ENCODE peak calls at places on chromosomes 7 and 10, in ten cellular contexts. K is GM12865, Y is tibial nerve, P is fibroblast of mammary gland, M is AG10803, C is right atrium auricular region, N is epithelial cell of esophagus, U is heart left ventricle, V is endothelial cell of umbilical vein, E is LNCaP clone FGC. R is an unnamed sample.

GRCh38 chr7:94396044-94396443 is 1.3 kb downstream of the COL1A2 start:
- DNase-seq in K (no peak), Y (peak), P (peak), M (peak), C (no peak), N (no peak), U (no peak), V (no peak), E (no peak), R (no peak)

GRCh38 chr10:59242991-59243390 is 66.5 kb downstream of the PHYHIPL start:
- DNase-seq in K (no peak), Y (no peak), P (no peak), M (no peak), C (no peak), N (no peak), U (no peak), V (no peak), E (no peak), R (no peak)

GRCh38 chr7:11461999-11462398 is 370.0 kb downstream of the THSD7A start:
- DNase-seq in K (no peak), Y (no peak), P (no peak), M (no peak), C (no peak), N (no peak), U (no peak), V (no peak), E (no peak), R (no peak)

GRCh38 chr7:35548291-35548690 is 146.6 kb downstream of the HERPUD2 start:
- DNase-seq in K (no peak), Y (no peak), P (no peak), M (no peak), C (peak), N (no peak), U (no peak), V (no peak), E (no peak), R (no peak)

GRCh38 chr10:75407716-75408511 is 6.3 kb upstream of the ZNF503 start:
- DNase-seq in K (no peak), Y (no peak), P (peak), M (peak), C (peak), N (peak), U (peak), V (no peak), E (no peak), R (no peak)

GRCh38 chr7:150322833-150323681 is at the start of the genes ACTR3C and LRRC61:
- DNase-seq in K (peak), Y (no peak), P (no peak), M (no peak), C (no peak), N (peak), U (no peak), V (no peak), E (no peak), R (peak)

GRCh38 chr10:125117941-125118630 is 42.3 kb downstream of the CTBP2 start:
- DNase-seq in K (no peak), Y (no peak), P (peak), M (peak), C (no peak), N (no peak), U (peak), V (peak), E (peak), R (no peak)

GRCh38 chr10:97722980-97723379 is 9.4 kb downstream of the MARVELD1 start:
- DNase-seq in K (no peak), Y (no peak), P (no peak), M (no peak), C (no peak), N (peak), U (no peak), V (no peak), E (no peak), R (no peak)

GRCh38 chr7:95101422-95101821 is 194.0 kb downstream of the PPP1R9A start:
- DNase-seq in K (no peak), Y (no peak), P (no peak), M (no peak), C (no peak), N (no peak), U (no peak), V (no peak), E (no peak), R (no peak)

GRCh38 chr7:82441916-82442478 is 1.6 kb downstream of the CACNA2D1 start:
- DNase-seq in K (no peak), Y (no peak), P (peak), M (peak), C (no peak), N (peak), U (no peak), V (peak), E (no peak), R (no peak)

GRCh38 chr10:122290334-122290733 is 19.2 kb downstream of the BTBD16 start:
- DNase-seq in K (no peak), Y (no peak), P (peak), M (no peak), C (no peak), N (peak), U (no peak), V (no peak), E (no peak), R (no peak)

GRCh38 chr10:20237091-20237570 is 420.9 kb downstream of the PLXDC2 start:
- DNase-seq in K (no peak), Y (no peak), P (no peak), M (no peak), C (no peak), N (no peak), U (no peak), V (no peak), E (no peak), R (no peak)

GRCh38 chr10:20233423-20233822 is 417.2 kb downstream of the PLXDC2 start:
- DNase-seq in K (no peak), Y (no peak), P (no peak), M (no peak), C (no peak), N (no peak), U (no peak), V (no peak), E (no peak), R (no peak)

GRCh38 chr10:20228748-20229147 is 412.5 kb downstream of the PLXDC2 start:
- DNase-seq in K (no peak), Y (no peak), P (no peak), M (no peak), C (no peak), N (no peak), U (no peak), V (no peak), E (no peak), R (no peak)

DNA sequence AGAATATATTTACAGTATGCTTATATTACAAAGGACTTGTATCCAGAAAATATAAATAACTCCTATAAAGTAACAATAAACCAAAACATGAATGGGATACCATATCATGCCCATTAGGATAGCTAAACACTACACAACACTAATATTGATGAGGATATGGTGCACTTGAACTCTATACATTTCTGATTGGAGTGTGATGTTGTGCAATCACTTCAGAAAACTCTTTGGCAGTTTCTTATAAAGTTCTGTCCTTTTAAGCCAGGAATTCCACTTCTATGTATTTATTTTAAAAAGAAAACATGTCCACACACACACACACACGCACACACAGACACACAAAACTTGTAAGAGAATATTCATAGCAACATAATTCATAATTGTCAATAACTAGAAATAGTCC is 415.8 kb downstream of the PLXDC2 start:
- DNase-seq in K (no peak), Y (no peak), P (no peak), M (no peak), C (no peak), N (no peak), U (no peak), V (no peak), E (no peak), R (no peak)
- TF ChIP-seq CTCF in K (no peak), Y (no peak), P (no peak), M (no peak), C (no peak), N (no peak), U (no peak), V (no peak), E (no peak), R (no peak)

DNA sequence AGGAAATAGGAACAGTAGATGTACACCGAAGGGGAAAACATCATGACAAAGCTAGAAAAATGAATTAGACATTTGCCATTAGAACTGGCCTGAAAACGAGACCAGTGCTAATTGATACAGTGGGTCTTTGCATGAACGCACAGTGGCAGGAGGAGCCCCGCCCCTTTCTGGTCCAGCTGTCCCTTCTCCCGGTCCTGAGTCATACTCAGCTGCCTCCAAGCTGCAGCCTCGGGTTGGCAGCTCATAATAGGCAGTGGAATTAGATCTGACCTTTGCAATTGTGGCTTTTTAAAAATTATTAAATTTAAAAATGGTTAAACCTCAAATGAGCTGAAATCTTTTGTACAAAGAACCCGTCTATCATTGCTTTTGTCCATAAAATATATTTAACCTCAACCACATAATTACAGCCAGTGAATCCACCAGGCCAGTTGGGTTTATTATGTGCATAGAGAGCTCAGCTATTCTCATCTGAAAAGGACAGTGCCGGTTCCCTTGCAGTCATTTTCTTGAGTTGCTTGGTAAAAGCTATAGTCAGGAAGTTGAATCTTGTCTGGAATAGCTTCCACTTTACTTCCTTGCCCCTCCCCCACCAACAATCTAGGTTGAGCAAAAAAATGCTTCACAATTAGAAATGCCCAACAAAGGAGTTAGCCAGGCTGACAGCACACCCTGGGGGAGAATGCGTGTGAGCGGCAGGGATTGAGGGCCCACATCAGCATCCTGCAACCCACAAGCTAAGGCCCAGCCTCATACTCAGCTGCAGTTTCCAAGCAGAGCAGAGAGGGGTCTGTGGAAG is 147.1 kb downstream of the BUB3 start:
- DNase-seq in K (peak), Y (no peak), P (peak), M (no peak), C (no peak), N (peak), U (no peak), V (peak), E (no peak), R (no peak)
- TF ChIP-seq CTCF in K (no peak), Y (no peak), P (no peak), M (no peak), C (no peak), N (no peak), U (no peak), V (no peak), E (no peak), R (no peak)

GRCh38 chr10:93703066-93703465 is 674 bp upstream of the FRA10AC1 start:
- DNase-seq in K (peak), Y (peak), P (peak), M (peak), C (no peak), N (peak), U (no peak), V (no peak), E (no peak), R (no peak)

GRCh38 chr10:93695720-93696119 is 6.7 kb downstream of the FRA10AC1 start:
- DNase-seq in K (no peak), Y (no peak), P (no peak), M (no peak), C (no peak), N (no peak), U (no peak), V (no peak), E (no peak), R (no peak)

GRCh38 chr10:93702278-93703001 is at the start of gene FRA10AC1:
- DNase-seq in K (peak), Y (peak), P (peak), M (peak), C (peak), N (peak), U (peak), V (peak), E (peak), R (peak)

GRCh38 chr10:93701903-93702277 is 502 bp downstream of the FRA10AC1 start:
- DNase-seq in K (peak), Y (peak), P (peak), M (peak), C (no peak), N (peak), U (no peak), V (no peak), E (no peak), R (no peak)

GRCh38 chr10:93697207-93697606 is 5.2 kb downstream of the FRA10AC1 start:
- DNase-seq in K (no peak), Y (no peak), P (no peak), M (no peak), C (no peak), N (no peak), U (no peak), V (no peak), E (no peak), R (no peak)
- TF ChIP-seq CTCF in K (peak), Y (no peak), P (no peak), M (no peak), C (no peak), N (no peak), U (no peak), V (no peak), E (no peak), R (no peak)

DNA sequence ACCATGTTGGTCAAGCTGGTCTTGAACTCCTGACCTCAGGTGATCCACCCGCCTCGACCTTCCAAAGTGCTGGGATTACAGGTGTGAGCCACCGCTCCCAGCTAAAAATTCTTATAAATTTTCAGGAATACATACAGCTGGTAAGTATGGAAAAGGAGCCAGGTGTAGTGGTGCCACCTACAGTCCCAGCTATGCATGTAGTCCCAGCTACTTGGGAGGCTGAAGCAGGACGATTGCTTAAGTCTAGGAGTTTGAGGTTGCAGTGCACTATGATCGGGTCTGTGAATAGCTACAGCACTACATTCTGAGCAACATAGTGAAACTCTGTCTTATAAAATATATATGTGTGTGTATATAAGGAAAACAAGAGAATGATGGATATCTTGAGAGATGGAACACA is 19.0 kb downstream of the LDB1 start:
- DNase-seq in K (no peak), Y (no peak), P (no peak), M (no peak), C (no peak), N (peak), U (no peak), V (no peak), E (no peak), R (no peak)
- TF ChIP-seq CTCF in K (no peak), Y (no peak), P (no peak), M (no peak), C (no peak), N (peak), U (no peak), V (no peak), E (peak), R (no peak)